ENCODE peak calls at places on chromosomes 2 and 18, in eight cellular contexts. One of them, this sample, is unnamed.

GRCh38 chr18:51430538-51430937 is 233.1 kb upstream of the MEX3C start:
- DNase-seq in foreskin fibroblast: no peak
- DNase-seq in heart left ventricle: no peak
- DNase-seq in fibroblast of lung: no peak
- DNase-seq in tibial artery: no peak
- DNase-seq in HCT116: no peak
- DNase-seq in psoas muscle: no peak
- DNase-seq in dorsolateral prefrontal cortex: no peak
- DNase-seq in this sample: no peak

GRCh38 chr18:60870261-60870966 is 462.8 kb upstream of the CDH20 start:
- DNase-seq in dorsolateral prefrontal cortex: no peak
- DNase-seq in psoas muscle: no peak
- DNase-seq in tibial artery: no peak
- DNase-seq in heart left ventricle: no peak
- DNase-seq in fibroblast of lung: no peak
- DNase-seq in HCT116: no peak
- DNase-seq in foreskin fibroblast: no peak
- DNase-seq in this sample: no peak

GRCh38 chr2:219675206-219675605 is 47.8 kb downstream of the SLC4A3 start:
- DNase-seq in foreskin fibroblast: no peak
- DNase-seq in fibroblast of lung: no peak
- DNase-seq in heart left ventricle: no peak
- DNase-seq in dorsolateral prefrontal cortex: no peak
- DNase-seq in HCT116: no peak
- DNase-seq in tibial artery: no peak
- DNase-seq in psoas muscle: no peak
- DNase-seq in this sample: no peak

GRCh38 chr18:9673296-9674251 is 34.5 kb upstream of the RAB31 start:
- DNase-seq in fibroblast of lung: peak
- DNase-seq in dorsolateral prefrontal cortex: no peak
- DNase-seq in tibial artery: peak
- DNase-seq in foreskin fibroblast: peak
- DNase-seq in psoas muscle: no peak
- DNase-seq in HCT116: peak
- DNase-seq in heart left ventricle: peak
- DNase-seq in this sample: peak

GRCh38 chr2:173697929-173698328 is 267.2 kb downstream of the SP3 start:
- DNase-seq in foreskin fibroblast: no peak
- DNase-seq in heart left ventricle: no peak
- DNase-seq in tibial artery: no peak
- DNase-seq in dorsolateral prefrontal cortex: no peak
- DNase-seq in fibroblast of lung: no peak
- DNase-seq in HCT116: no peak
- DNase-seq in psoas muscle: no peak
- DNase-seq in this sample: no peak

GRCh38 chr2:224311226-224311625 is 90.7 kb downstream of the FAM124B start:
- DNase-seq in tibial artery: no peak
- DNase-seq in fibroblast of lung: peak
- DNase-seq in heart left ventricle: no peak
- DNase-seq in psoas muscle: no peak
- DNase-seq in HCT116: no peak
- DNase-seq in foreskin fibroblast: peak
- DNase-seq in dorsolateral prefrontal cortex: no peak
- DNase-seq in this sample: peak

GRCh38 chr2:144630459-144631215 is 110.7 kb upstream of the ZEB2 start:
- DNase-seq in dorsolateral prefrontal cortex: no peak
- DNase-seq in heart left ventricle: no peak
- DNase-seq in tibial artery: no peak
- DNase-seq in fibroblast of lung: no peak
- DNase-seq in HCT116: no peak
- DNase-seq in foreskin fibroblast: no peak
- DNase-seq in psoas muscle: no peak
- DNase-seq in this sample: no peak

GRCh38 chr2:135582383-135582782 is 51.1 kb downstream of the R3HDM1 start:
- DNase-seq in dorsolateral prefrontal cortex: no peak
- DNase-seq in psoas muscle: no peak
- DNase-seq in tibial artery: no peak
- DNase-seq in foreskin fibroblast: no peak
- DNase-seq in fibroblast of lung: no peak
- DNase-seq in heart left ventricle: no peak
- DNase-seq in HCT116: no peak
- DNase-seq in this sample: no peak

GRCh38 chr2:172135446-172135845 is 32.7 kb upstream of the DLX2 start:
- DNase-seq in heart left ventricle: no peak
- DNase-seq in tibial artery: no peak
- DNase-seq in dorsolateral prefrontal cortex: no peak
- DNase-seq in HCT116: no peak
- DNase-seq in foreskin fibroblast: no peak
- DNase-seq in fibroblast of lung: no peak
- DNase-seq in psoas muscle: no peak
- DNase-seq in this sample: no peak

GRCh38 chr18:36078751-36079529 is 11.6 kb upstream of the RPRD1A start:
- DNase-seq in psoas muscle: no peak
- DNase-seq in HCT116: no peak
- DNase-seq in foreskin fibroblast: peak
- DNase-seq in fibroblast of lung: peak
- DNase-seq in heart left ventricle: no peak
- DNase-seq in tibial artery: no peak
- DNase-seq in dorsolateral prefrontal cortex: no peak
- DNase-seq in this sample: peak

GRCh38 chr2:36371963-36372391 is 16.4 kb downstream of the CRIM1 start:
- DNase-seq in psoas muscle: no peak
- DNase-seq in fibroblast of lung: peak
- DNase-seq in tibial artery: no peak
- DNase-seq in foreskin fibroblast: peak
- DNase-seq in dorsolateral prefrontal cortex: no peak
- DNase-seq in heart left ventricle: no peak
- DNase-seq in HCT116: no peak
- DNase-seq in this sample: peak

GRCh38 chr2:230589497-230590015 is 123.1 kb upstream of the CAB39 start:
- DNase-seq in psoas muscle: no peak
- DNase-seq in heart left ventricle: no peak
- DNase-seq in HCT116: no peak
- DNase-seq in fibroblast of lung: no peak
- DNase-seq in tibial artery: no peak
- DNase-seq in foreskin fibroblast: no peak
- DNase-seq in dorsolateral prefrontal cortex: no peak
- DNase-seq in this sample: no peak

GRCh38 chr2:25954199-25954752 is 28.0 kb downstream of the KIF3C start:
- DNase-seq in psoas muscle: no peak
- DNase-seq in fibroblast of lung: no peak
- DNase-seq in HCT116: no peak
- DNase-seq in heart left ventricle: no peak
- DNase-seq in tibial artery: no peak
- DNase-seq in foreskin fibroblast: no peak
- DNase-seq in dorsolateral prefrontal cortex: no peak
- DNase-seq in this sample: no peak

GRCh38 chr2:229675569-229675968 is 38.8 kb downstream of the DNER start:
- DNase-seq in psoas muscle: no peak
- DNase-seq in foreskin fibroblast: no peak
- DNase-seq in dorsolateral prefrontal cortex: no peak
- DNase-seq in fibroblast of lung: no peak
- DNase-seq in heart left ventricle: no peak
- DNase-seq in tibial artery: no peak
- DNase-seq in HCT116: no peak
- DNase-seq in this sample: no peak

GRCh38 chr2:69493268-69493667 is 56.0 kb upstream of the NFU1 start:
- DNase-seq in psoas muscle: no peak
- DNase-seq in dorsolateral prefrontal cortex: peak
- DNase-seq in foreskin fibroblast: no peak
- DNase-seq in fibroblast of lung: no peak
- DNase-seq in HCT116: no peak
- DNase-seq in tibial artery: no peak
- DNase-seq in heart left ventricle: peak
- DNase-seq in this sample: no peak

GRCh38 chr2:154447727-154448418 is 250.6 kb upstream of the KCNJ3 start:
- DNase-seq in heart left ventricle: no peak
- DNase-seq in foreskin fibroblast: no peak
- DNase-seq in HCT116: no peak
- DNase-seq in tibial artery: no peak
- DNase-seq in fibroblast of lung: no peak
- DNase-seq in dorsolateral prefrontal cortex: no peak
- DNase-seq in psoas muscle: no peak
- DNase-seq in this sample: no peak

GRCh38 chr18:37578886-37579513 is 13.4 kb upstream of the CELF4 start:
- DNase-seq in HCT116: peak
- DNase-seq in heart left ventricle: no peak
- DNase-seq in foreskin fibroblast: no peak
- DNase-seq in dorsolateral prefrontal cortex: no peak
- DNase-seq in psoas muscle: no peak
- DNase-seq in fibroblast of lung: no peak
- DNase-seq in tibial artery: no peak
- DNase-seq in this sample: peak

GRCh38 chr2:195331124-195331523 is 325.9 kb upstream of the SLC39A10 start:
- DNase-seq in dorsolateral prefrontal cortex: no peak
- DNase-seq in foreskin fibroblast: no peak
- DNase-seq in psoas muscle: no peak
- DNase-seq in fibroblast of lung: no peak
- DNase-seq in tibial artery: no peak
- DNase-seq in HCT116: no peak
- DNase-seq in heart left ventricle: no peak
- DNase-seq in this sample: no peak

GRCh38 chr2:223896751-223897320 is 48.3 kb downstream of the WDFY1 start:
- DNase-seq in foreskin fibroblast: no peak
- DNase-seq in HCT116: no peak
- DNase-seq in tibial artery: no peak
- DNase-seq in psoas muscle: no peak
- DNase-seq in heart left ventricle: no peak
- DNase-seq in dorsolateral prefrontal cortex: no peak
- DNase-seq in fibroblast of lung: peak
- DNase-seq in this sample: peak

GRCh38 chr2:200129756-200130462 is 174.5 kb downstream of the MAIP1 start:
- DNase-seq in HCT116: no peak
- DNase-seq in dorsolateral prefrontal cortex: no peak
- DNase-seq in foreskin fibroblast: no peak
- DNase-seq in heart left ventricle: no peak
- DNase-seq in fibroblast of lung: no peak
- DNase-seq in tibial artery: no peak
- DNase-seq in psoas muscle: no peak
- DNase-seq in this sample: no peak

GRCh38 chr18:55144226-55144625 is 185.0 kb upstream of the CCDC68 start:
- DNase-seq in tibial artery: no peak
- DNase-seq in HCT116: no peak
- DNase-seq in foreskin fibroblast: no peak
- DNase-seq in dorsolateral prefrontal cortex: no peak
- DNase-seq in heart left ventricle: no peak
- DNase-seq in psoas muscle: no peak
- DNase-seq in fibroblast of lung: peak
- DNase-seq in this sample: no peak

GRCh38 chr2:132668986-132669853 is 785 bp downstream of the LYPD1 start:
- DNase-seq in tibial artery: no peak
- DNase-seq in psoas muscle: no peak
- DNase-seq in HCT116: no peak
- DNase-seq in dorsolateral prefrontal cortex: no peak
- DNase-seq in heart left ventricle: peak
- DNase-seq in foreskin fibroblast: no peak
- DNase-seq in fibroblast of lung: peak
- DNase-seq in this sample: no peak
- H3K4me3 ChIP-seq in tibial artery: peak
- H3K4me3 ChIP-seq in psoas muscle: peak
- H3K4me3 ChIP-seq in HCT116: no peak
- H3K4me3 ChIP-seq in dorsolateral prefrontal cortex: peak
- H3K4me3 ChIP-seq in heart left ventricle: peak
- H3K4me3 ChIP-seq in foreskin fibroblast: peak
- H3K4me3 ChIP-seq in fibroblast of lung: peak
- H3K4me3 ChIP-seq in this sample: peak

GRCh38 chr18:1751249-1751648 is 820.1 kb downstream of the METTL4 start:
- DNase-seq in HCT116: no peak
- DNase-seq in fibroblast of lung: no peak
- DNase-seq in heart left ventricle: no peak
- DNase-seq in dorsolateral prefrontal cortex: no peak
- DNase-seq in tibial artery: no peak
- DNase-seq in psoas muscle: no peak
- DNase-seq in foreskin fibroblast: no peak
- DNase-seq in this sample: no peak
- TF ChIP-seq CTCF in HCT116: peak
- TF ChIP-seq CTCF in fibroblast of lung: no peak
- TF ChIP-seq CTCF in heart left ventricle: no peak
- TF ChIP-seq CTCF in dorsolateral prefrontal cortex: no peak
- TF ChIP-seq CTCF in tibial artery: no peak
- TF ChIP-seq CTCF in psoas muscle: no peak
- TF ChIP-seq CTCF in foreskin fibroblast: no peak
- TF ChIP-seq CTCF in this sample: no peak

DNA sequence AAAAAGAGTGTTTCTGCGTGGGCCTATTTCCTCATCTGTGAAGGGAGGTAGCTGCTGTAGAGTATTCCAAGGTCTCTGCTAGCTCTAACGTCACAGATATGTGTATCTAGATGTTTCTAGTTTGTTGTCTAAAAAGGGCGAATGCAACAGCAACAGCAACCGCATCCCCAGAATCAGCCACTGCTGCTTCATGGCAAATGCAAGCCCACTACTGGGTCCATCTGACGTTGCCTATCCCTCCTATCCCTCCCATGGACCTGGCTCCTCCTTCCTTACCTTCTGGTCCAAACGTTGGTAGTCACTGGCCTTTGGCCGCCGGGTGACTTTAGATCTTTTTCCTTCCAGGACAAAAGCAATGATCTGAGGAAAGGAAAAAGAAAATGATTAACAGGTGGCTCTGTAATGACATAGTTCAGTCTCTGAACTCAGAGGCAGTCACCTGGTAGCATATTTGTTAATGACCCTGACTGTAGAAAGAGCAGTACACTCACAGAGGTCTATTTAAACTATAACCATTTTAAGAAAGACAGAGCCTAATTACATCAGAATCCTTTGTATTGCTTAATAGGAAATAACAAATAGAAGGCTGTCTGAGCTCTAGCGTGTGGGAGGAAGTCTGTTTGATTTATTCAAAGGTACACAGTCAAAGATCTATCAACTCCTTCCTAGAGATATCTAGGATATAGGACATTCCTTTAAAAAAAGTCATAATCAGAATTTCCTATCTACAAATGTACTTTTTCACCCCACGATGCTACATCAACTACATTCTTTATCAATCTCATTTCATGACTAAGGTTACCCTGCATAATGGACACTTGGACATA is 2.9 kb downstream of the TGOLN2 start:
- DNase-seq in fibroblast of lung: peak
- DNase-seq in HCT116: no peak
- DNase-seq in psoas muscle: no peak
- DNase-seq in tibial artery: no peak
- DNase-seq in dorsolateral prefrontal cortex: no peak
- DNase-seq in foreskin fibroblast: no peak
- DNase-seq in heart left ventricle: no peak
- DNase-seq in this sample: peak
- H3K4me3 ChIP-seq in fibroblast of lung: peak
- H3K4me3 ChIP-seq in HCT116: no peak
- H3K4me3 ChIP-seq in psoas muscle: peak
- H3K4me3 ChIP-seq in tibial artery: peak
- H3K4me3 ChIP-seq in dorsolateral prefrontal cortex: peak
- H3K4me3 ChIP-seq in foreskin fibroblast: peak
- H3K4me3 ChIP-seq in heart left ventricle: peak
- H3K4me3 ChIP-seq in this sample: peak

DNA sequence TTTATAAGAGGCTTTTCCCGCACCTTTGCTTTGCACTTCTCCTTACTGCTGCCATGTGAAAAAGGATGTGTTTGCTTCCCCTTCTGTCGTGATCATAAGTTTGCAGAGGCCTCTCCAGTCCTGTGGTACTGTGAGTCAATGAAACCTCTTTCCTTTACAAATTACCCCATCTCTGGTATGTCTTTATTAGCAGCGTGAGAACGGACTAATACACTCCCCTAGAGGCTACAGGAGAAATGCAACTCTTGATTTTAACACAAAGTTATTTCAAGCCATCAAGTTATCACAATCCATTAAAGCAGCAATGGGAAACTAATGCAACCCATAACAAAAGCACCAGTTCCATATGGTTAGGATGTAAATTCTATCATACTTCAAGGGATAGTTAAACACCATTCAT is 1378.8 kb upstream of the DDX18 start:
- DNase-seq in psoas muscle: no peak
- DNase-seq in foreskin fibroblast: no peak
- DNase-seq in fibroblast of lung: no peak
- DNase-seq in tibial artery: no peak
- DNase-seq in heart left ventricle: no peak
- DNase-seq in HCT116: no peak
- DNase-seq in dorsolateral prefrontal cortex: no peak
- DNase-seq in this sample: no peak
- TF ChIP-seq CTCF in psoas muscle: no peak
- TF ChIP-seq CTCF in foreskin fibroblast: no peak
- TF ChIP-seq CTCF in fibroblast of lung: no peak
- TF ChIP-seq CTCF in tibial artery: no peak
- TF ChIP-seq CTCF in heart left ventricle: no peak
- TF ChIP-seq CTCF in HCT116: no peak
- TF ChIP-seq CTCF in dorsolateral prefrontal cortex: no peak
- TF ChIP-seq CTCF in this sample: no peak

This sample was measured in cardiac fibroblast.